ENCODE peak calls at places on chromosome 18, in ten cellular contexts. One of them, this sample, is unnamed.

GRCh38 chr18:74949611-74950010 is 259.3 kb downstream of the PTGR3 start:
- DNase-seq in SK-N-SH: no peak
- DNase-seq in GM23248: no peak
- DNase-seq in IMR-90: no peak
- DNase-seq in H9: no peak
- DNase-seq in astrocyte: peak
- DNase-seq in HCT116: no peak
- DNase-seq in neural progenitor cell: no peak
- DNase-seq in trophoblast cell: no peak
- DNase-seq in mammary epithelial cell: no peak
- DNase-seq in this sample: no peak

GRCh38 chr18:46449033-46449432 is 208.0 kb downstream of the LOXHD1 start:
- DNase-seq in SK-N-SH: no peak
- DNase-seq in GM23248: peak
- DNase-seq in IMR-90: no peak
- DNase-seq in H9: no peak
- DNase-seq in astrocyte: no peak
- DNase-seq in HCT116: no peak
- DNase-seq in neural progenitor cell: no peak
- DNase-seq in trophoblast cell: no peak
- DNase-seq in mammary epithelial cell: peak
- DNase-seq in this sample: no peak

GRCh38 chr18:31723639-31723997 is 37.1 kb downstream of the SLC25A52 start:
- DNase-seq in SK-N-SH: no peak
- DNase-seq in GM23248: no peak
- DNase-seq in IMR-90: no peak
- DNase-seq in H9: no peak
- DNase-seq in astrocyte: no peak
- DNase-seq in HCT116: no peak
- DNase-seq in neural progenitor cell: no peak
- DNase-seq in trophoblast cell: no peak
- DNase-seq in mammary epithelial cell: no peak
- DNase-seq in this sample: no peak

GRCh38 chr18:13436596-13436995 is 218.0 kb downstream of the LDLRAD4 start:
- DNase-seq in SK-N-SH: no peak
- DNase-seq in GM23248: no peak
- DNase-seq in IMR-90: no peak
- DNase-seq in H9: no peak
- DNase-seq in astrocyte: no peak
- DNase-seq in HCT116: no peak
- DNase-seq in neural progenitor cell: no peak
- DNase-seq in trophoblast cell: no peak
- DNase-seq in mammary epithelial cell: no peak
- DNase-seq in this sample: no peak

GRCh38 chr18:10195529-10195928 is 258.9 kb upstream of the APCDD1 start:
- DNase-seq in SK-N-SH: no peak
- DNase-seq in GM23248: no peak
- DNase-seq in IMR-90: no peak
- DNase-seq in H9: no peak
- DNase-seq in astrocyte: no peak
- DNase-seq in HCT116: no peak
- DNase-seq in neural progenitor cell: no peak
- DNase-seq in trophoblast cell: no peak
- DNase-seq in mammary epithelial cell: no peak
- DNase-seq in this sample: no peak

GRCh38 chr18:33201509-33201926 is 239.0 kb downstream of the CCDC178 start:
- DNase-seq in SK-N-SH: peak
- DNase-seq in GM23248: peak
- DNase-seq in IMR-90: no peak
- DNase-seq in H9: peak
- DNase-seq in astrocyte: peak
- DNase-seq in HCT116: no peak
- DNase-seq in neural progenitor cell: peak
- DNase-seq in trophoblast cell: peak
- DNase-seq in mammary epithelial cell: peak
- DNase-seq in this sample: peak

GRCh38 chr18:3594760-3595241 is 144.8 kb downstream of the TGIF1 start:
- DNase-seq in SK-N-SH: no peak
- DNase-seq in GM23248: peak
- DNase-seq in IMR-90: peak
- DNase-seq in H9: no peak
- DNase-seq in astrocyte: peak
- DNase-seq in HCT116: no peak
- DNase-seq in neural progenitor cell: peak
- DNase-seq in trophoblast cell: peak
- DNase-seq in mammary epithelial cell: peak
- DNase-seq in this sample: peak

GRCh38 chr18:713135-713490 is 683 bp upstream of the ENOSF1 start:
- DNase-seq in SK-N-SH: no peak
- DNase-seq in GM23248: no peak
- DNase-seq in IMR-90: no peak
- DNase-seq in H9: peak
- DNase-seq in astrocyte: no peak
- DNase-seq in HCT116: no peak
- DNase-seq in neural progenitor cell: no peak
- DNase-seq in trophoblast cell: peak
- DNase-seq in mammary epithelial cell: no peak
- DNase-seq in this sample: no peak

GRCh38 chr18:46097378-46097852 is 681 bp downstream of the ATP5F1A start:
- DNase-seq in SK-N-SH: no peak
- DNase-seq in GM23248: peak
- DNase-seq in IMR-90: no peak
- DNase-seq in H9: no peak
- DNase-seq in astrocyte: no peak
- DNase-seq in HCT116: no peak
- DNase-seq in neural progenitor cell: no peak
- DNase-seq in trophoblast cell: peak
- DNase-seq in mammary epithelial cell: no peak
- DNase-seq in this sample: no peak

GRCh38 chr18:37714621-37715020 is 149.0 kb upstream of the CELF4 start:
- DNase-seq in SK-N-SH: no peak
- DNase-seq in GM23248: no peak
- DNase-seq in IMR-90: no peak
- DNase-seq in H9: no peak
- DNase-seq in astrocyte: no peak
- DNase-seq in HCT116: no peak
- DNase-seq in neural progenitor cell: no peak
- DNase-seq in trophoblast cell: no peak
- DNase-seq in mammary epithelial cell: no peak
- DNase-seq in this sample: no peak

GRCh38 chr18:37717098-37717497 is 151.5 kb upstream of the CELF4 start:
- DNase-seq in SK-N-SH: peak
- DNase-seq in GM23248: no peak
- DNase-seq in IMR-90: no peak
- DNase-seq in H9: no peak
- DNase-seq in astrocyte: no peak
- DNase-seq in HCT116: no peak
- DNase-seq in neural progenitor cell: no peak
- DNase-seq in trophoblast cell: no peak
- DNase-seq in mammary epithelial cell: no peak
- DNase-seq in this sample: no peak

GRCh38 chr18:37716106-37716708 is 150.6 kb upstream of the CELF4 start:
- DNase-seq in SK-N-SH: no peak
- DNase-seq in GM23248: no peak
- DNase-seq in IMR-90: no peak
- DNase-seq in H9: no peak
- DNase-seq in astrocyte: no peak
- DNase-seq in HCT116: no peak
- DNase-seq in neural progenitor cell: no peak
- DNase-seq in trophoblast cell: no peak
- DNase-seq in mammary epithelial cell: no peak
- DNase-seq in this sample: no peak

GRCh38 chr18:37720706-37721105 is 155.1 kb upstream of the CELF4 start:
- DNase-seq in SK-N-SH: no peak
- DNase-seq in GM23248: no peak
- DNase-seq in IMR-90: no peak
- DNase-seq in H9: no peak
- DNase-seq in astrocyte: no peak
- DNase-seq in HCT116: no peak
- DNase-seq in neural progenitor cell: no peak
- DNase-seq in trophoblast cell: no peak
- DNase-seq in mammary epithelial cell: no peak
- DNase-seq in this sample: no peak

DNA sequence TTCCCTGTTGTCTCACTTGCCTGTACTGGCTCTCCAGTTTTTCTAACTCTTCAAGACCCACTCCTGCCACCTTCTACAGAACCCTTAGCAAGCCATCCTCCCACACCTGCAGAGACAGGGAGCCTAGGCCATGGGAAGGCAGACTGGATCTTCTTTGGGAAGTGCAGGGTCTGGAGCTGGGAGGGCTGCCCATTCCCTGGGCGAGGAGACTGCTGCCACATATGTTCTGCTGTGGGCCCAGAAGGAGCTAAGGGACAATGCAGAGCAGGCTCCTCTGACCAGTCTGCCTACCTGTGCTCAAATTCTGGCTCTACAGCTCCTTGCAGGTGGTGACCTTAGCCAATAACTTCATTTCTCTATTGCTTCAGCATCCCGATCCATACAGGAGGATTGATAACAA is 152.1 kb upstream of the CELF4 start:
- DNase-seq in SK-N-SH: no peak
- DNase-seq in GM23248: no peak
- DNase-seq in IMR-90: no peak
- DNase-seq in H9: no peak
- DNase-seq in astrocyte: no peak
- DNase-seq in HCT116: no peak
- DNase-seq in neural progenitor cell: no peak
- DNase-seq in trophoblast cell: no peak
- DNase-seq in mammary epithelial cell: no peak
- DNase-seq in this sample: no peak
- H2AFZ ChIP-seq in SK-N-SH: no peak
- H2AFZ ChIP-seq in GM23248: no peak
- H2AFZ ChIP-seq in IMR-90: no peak
- H2AFZ ChIP-seq in H9: no peak
- H2AFZ ChIP-seq in astrocyte: no peak
- H2AFZ ChIP-seq in HCT116: no peak
- H2AFZ ChIP-seq in neural progenitor cell: no peak
- H2AFZ ChIP-seq in trophoblast cell: no peak
- H2AFZ ChIP-seq in mammary epithelial cell: no peak
- H2AFZ ChIP-seq in this sample: no peak

GRCh38 chr18:55351980-55352714 is 235.8 kb downstream of the TCF4 start:
- DNase-seq in SK-N-SH: no peak
- DNase-seq in GM23248: no peak
- DNase-seq in IMR-90: peak
- DNase-seq in H9: no peak
- DNase-seq in astrocyte: peak
- DNase-seq in HCT116: no peak
- DNase-seq in neural progenitor cell: peak
- DNase-seq in trophoblast cell: no peak
- DNase-seq in mammary epithelial cell: no peak
- DNase-seq in this sample: no peak
- H3K9ac ChIP-seq in SK-N-SH: no peak
- H3K9ac ChIP-seq in GM23248: no peak
- H3K9ac ChIP-seq in IMR-90: no peak
- H3K9ac ChIP-seq in H9: no peak
- H3K9ac ChIP-seq in astrocyte: peak
- H3K9ac ChIP-seq in HCT116: no peak
- H3K9ac ChIP-seq in neural progenitor cell: no peak
- H3K9ac ChIP-seq in trophoblast cell: no peak
- H3K9ac ChIP-seq in mammary epithelial cell: no peak
- H3K9ac ChIP-seq in this sample: no peak

GRCh38 chr18:54794819-54795218 is 33.5 kb upstream of the RAB27B start:
- DNase-seq in SK-N-SH: no peak
- DNase-seq in GM23248: no peak
- DNase-seq in IMR-90: no peak
- DNase-seq in H9: no peak
- DNase-seq in astrocyte: no peak
- DNase-seq in HCT116: no peak
- DNase-seq in neural progenitor cell: no peak
- DNase-seq in trophoblast cell: no peak
- DNase-seq in mammary epithelial cell: no peak
- DNase-seq in this sample: no peak
- H2AFZ ChIP-seq in SK-N-SH: peak
- H2AFZ ChIP-seq in GM23248: no peak
- H2AFZ ChIP-seq in IMR-90: no peak
- H2AFZ ChIP-seq in H9: no peak
- H2AFZ ChIP-seq in astrocyte: no peak
- H2AFZ ChIP-seq in HCT116: no peak
- H2AFZ ChIP-seq in neural progenitor cell: no peak
- H2AFZ ChIP-seq in trophoblast cell: no peak
- H2AFZ ChIP-seq in mammary epithelial cell: no peak
- H2AFZ ChIP-seq in this sample: no peak

GRCh38 chr18:58501497-58501896 is 127.4 kb downstream of the ALPK2 start:
- DNase-seq in SK-N-SH: no peak
- DNase-seq in GM23248: no peak
- DNase-seq in IMR-90: no peak
- DNase-seq in H9: no peak
- DNase-seq in astrocyte: no peak
- DNase-seq in HCT116: no peak
- DNase-seq in neural progenitor cell: no peak
- DNase-seq in trophoblast cell: no peak
- DNase-seq in mammary epithelial cell: no peak
- DNase-seq in this sample: no peak
- H3K9ac ChIP-seq in SK-N-SH: no peak
- H3K9ac ChIP-seq in GM23248: no peak
- H3K9ac ChIP-seq in IMR-90: no peak
- H3K9ac ChIP-seq in H9: no peak
- H3K9ac ChIP-seq in astrocyte: no peak
- H3K9ac ChIP-seq in HCT116: no peak
- H3K9ac ChIP-seq in neural progenitor cell: no peak
- H3K9ac ChIP-seq in trophoblast cell: no peak
- H3K9ac ChIP-seq in mammary epithelial cell: no peak
- H3K9ac ChIP-seq in this sample: no peak

DNA sequence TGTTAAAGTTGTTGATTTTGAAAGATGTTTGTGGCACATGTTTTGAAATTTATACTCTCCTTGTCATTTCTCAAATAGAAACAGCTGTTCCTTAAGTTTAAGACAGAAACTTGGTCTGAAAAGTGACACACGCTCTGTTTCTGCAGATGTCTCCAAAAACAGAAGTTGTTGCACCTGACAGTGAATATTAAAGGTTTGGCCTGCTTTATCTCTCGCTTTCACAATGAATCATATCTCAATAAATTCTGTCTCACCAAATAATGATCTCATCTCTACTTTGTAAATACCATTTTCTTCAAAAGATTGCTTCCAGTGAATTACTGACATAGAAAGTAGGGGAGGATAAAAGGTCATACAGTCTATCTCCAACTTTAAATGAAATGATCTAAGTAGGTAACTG is 294.9 kb upstream of the SYT4 start:
- DNase-seq in SK-N-SH: no peak
- DNase-seq in GM23248: no peak
- DNase-seq in IMR-90: no peak
- DNase-seq in H9: no peak
- DNase-seq in astrocyte: no peak
- DNase-seq in HCT116: no peak
- DNase-seq in neural progenitor cell: no peak
- DNase-seq in trophoblast cell: no peak
- DNase-seq in mammary epithelial cell: no peak
- DNase-seq in this sample: no peak
- H2AFZ ChIP-seq in SK-N-SH: no peak
- H2AFZ ChIP-seq in GM23248: no peak
- H2AFZ ChIP-seq in IMR-90: no peak
- H2AFZ ChIP-seq in H9: no peak
- H2AFZ ChIP-seq in astrocyte: no peak
- H2AFZ ChIP-seq in HCT116: no peak
- H2AFZ ChIP-seq in neural progenitor cell: no peak
- H2AFZ ChIP-seq in trophoblast cell: no peak
- H2AFZ ChIP-seq in mammary epithelial cell: no peak
- H2AFZ ChIP-seq in this sample: no peak